ENCODE peak calls at places on chromosomes 1 and 21, in eight cellular contexts. U, J, B, W, L, S, D and N are unnamed samples.

GRCh38 chr1:215749423-215749822 is 182.3 kb downstream of the KCTD3 start:
- DNase-seq in J (no peak), U (no peak), B (no peak), S (peak), W (no peak), D (peak), L (no peak), N (no peak)

GRCh38 chr1:10080523-10080922 is 47.8 kb downstream of the UBE4B start:
- DNase-seq in D (no peak), U (no peak), L (no peak), B (no peak), S (no peak), W (no peak), J (no peak), N (no peak)

GRCh38 chr1:65911679-65912078 is 119.0 kb downstream of the PDE4B start:
- DNase-seq in S (no peak), J (no peak), L (no peak), U (no peak), B (no peak), W (no peak), D (no peak), N (no peak)

GRCh38 chr1:44515416-44515815 is 110.4 kb downstream of the RNF220 start:
- DNase-seq in J (no peak), B (no peak), W (no peak), S (no peak), U (no peak), L (no peak), D (no peak), N (no peak)

GRCh38 chr1:50488403-50488802 is 65.2 kb upstream of the DMRTA2 start:
- DNase-seq in U (no peak), W (no peak), D (no peak), L (no peak), J (no peak), B (no peak), S (no peak), N (no peak)

GRCh38 chr1:62314951-62315350 is 4.3 kb downstream of the KANK4 start:
- DNase-seq in B (no peak), W (no peak), L (no peak), D (no peak), S (no peak), U (no peak), J (no peak), N (no peak)

GRCh38 chr1:10339815-10340214 is 59.0 kb upstream of the PGD start:
- DNase-seq in L (no peak), W (peak), S (no peak), U (no peak), B (no peak), D (no peak), J (peak), N (peak)

GRCh38 chr1:20654104-20654690 is 7.0 kb downstream of the DDOST start:
- DNase-seq in D (no peak), U (no peak), J (peak), S (no peak), L (no peak), W (no peak), B (no peak), N (peak)

GRCh38 chr21:39341249-39341923 is 7.5 kb downstream of the HMGN1 start:
- DNase-seq in S (no peak), W (no peak), B (no peak), J (no peak), U (no peak), L (no peak), D (no peak), N (no peak)

GRCh38 chr1:233440952-233441401 is 113.5 kb downstream of the MAP3K21 start:
- DNase-seq in W (peak), J (no peak), D (peak), S (no peak), U (no peak), L (peak), B (no peak), N (no peak)

GRCh38 chr1:156804572-156805243 is 11.9 kb downstream of the SH2D2A start:
- DNase-seq in U (no peak), W (peak), J (no peak), L (no peak), D (no peak), B (peak), S (no peak), N (no peak)

GRCh38 chr1:22830131-22830566 is 119.5 kb downstream of the EPHB2 start:
- DNase-seq in J (no peak), W (no peak), U (no peak), B (no peak), S (no peak), L (no peak), D (no peak), N (no peak)

GRCh38 chr1:110879758-110880606 is 7.0 kb downstream of the CD53 start:
- DNase-seq in J (no peak), L (no peak), S (no peak), W (no peak), B (no peak), U (peak), D (no peak), N (no peak)

GRCh38 chr21:33966324-33966949 is 50.8 kb upstream of the ATP5PO start:
- DNase-seq in W (no peak), B (no peak), S (no peak), L (no peak), U (no peak), J (no peak), D (no peak), N (no peak)

GRCh38 chr21:40714516-40714915 is 132.4 kb downstream of the DSCAM start:
- DNase-seq in D (no peak), B (no peak), J (no peak), U (no peak), L (no peak), S (no peak), W (no peak), N (no peak)

GRCh38 chr1:109828756-109829505 is 65.2 kb upstream of the EPS8L3 start:
- DNase-seq in L (no peak), U (no peak), B (no peak), W (no peak), S (no peak), J (no peak), D (no peak), N (no peak)

GRCh38 chr1:180754453-180754852 is 122.6 kb downstream of the XPR1 start:
- DNase-seq in L (no peak), S (no peak), D (no peak), W (no peak), J (no peak), U (no peak), B (no peak), N (no peak)

GRCh38 chr1:7584643-7585042 is 186.5 kb upstream of the VAMP3 start:
- DNase-seq in L (no peak), W (no peak), J (peak), B (no peak), U (no peak), S (no peak), D (no peak), N (no peak)

GRCh38 chr1:53807916-53808315 is 30.2 kb downstream of the NDC1 start:
- DNase-seq in B (no peak), D (peak), J (no peak), W (peak), L (no peak), S (peak), U (no peak), N (no peak)

GRCh38 chr1:1239624-1240347 is 6.7 kb downstream of the C1QTNF12 start:
- DNase-seq in S (no peak), J (no peak), U (no peak), L (no peak), W (no peak), B (no peak), D (no peak), N (no peak)

GRCh38 chr21:15809818-15810217 is 80.0 kb downstream of the USP25 start:
- DNase-seq in W (no peak), U (no peak), J (no peak), D (peak), B (no peak), L (no peak), S (peak), N (no peak)

GRCh38 chr21:41219498-41220207 is 51.7 kb downstream of the BACE2 start:
- DNase-seq in U (no peak), B (no peak), J (no peak), L (no peak), W (no peak), S (no peak), D (no peak), N (no peak)

GRCh38 chr1:9413877-9414213 is 121.2 kb downstream of the SPSB1 start:
- DNase-seq in S (no peak), W (no peak), D (no peak), B (no peak), J (peak), L (no peak), U (no peak), N (peak)

GRCh38 chr1:165551469-165551868 is 7.7 kb downstream of the LRRC52 start:
- DNase-seq in D (no peak), U (no peak), J (no peak), B (no peak), L (no peak), S (no peak), W (no peak), N (no peak)

GRCh38 chr1:39508857-39509305 is 17.4 kb downstream of the BMP8A start:
- DNase-seq in U (no peak), D (no peak), B (no peak), J (no peak), S (no peak), W (peak), L (no peak), N (no peak)

GRCh38 chr1:206012086-206012859 is 9.1 kb upstream of the RAB7B start:
- DNase-seq in J (peak), W (no peak), L (no peak), S (no peak), D (no peak), B (no peak), U (no peak), N (peak)

GRCh38 chr1:235597867-235598553 is 51.6 kb downstream of the GNG4 start:
- DNase-seq in L (no peak), U (no peak), B (no peak), W (peak), D (peak), J (no peak), S (peak), N (no peak)

GRCh38 chr21:20641251-20641650 is 357.0 kb upstream of the NCAM2 start:
- DNase-seq in B (no peak), D (no peak), S (no peak), W (no peak), U (no peak), L (no peak), J (no peak), N (no peak)

GRCh38 chr1:236795757-236796719 is 946 bp downstream of the MTR start:
- DNase-seq in S (no peak), W (no peak), L (no peak), J (no peak), U (peak), D (peak), B (no peak), N (no peak)

GRCh38 chr1:37461698-37462436 is 12.5 kb upstream of the ZC3H12A start:
- DNase-seq in U (no peak), L (no peak), J (no peak), D (no peak), B (no peak), W (no peak), S (no peak), N (no peak)

GRCh38 chr1:241582921-241583321 is 50.7 kb downstream of the KMO start:
- DNase-seq in J (no peak), W (no peak), D (no peak), B (no peak), L (no peak), U (no peak), S (no peak), N (no peak)